ENCODE peak calls at places on chromosome 6, in six cellular contexts. R, G, B, A, O and J are unnamed samples.

GRCh38 chr6:144546807-144547206 is 261.7 kb downstream of the UTRN start:
- DNase-seq in R (no peak), O (no peak), B (no peak), A (no peak), G (no peak), J (no peak)

GRCh38 chr6:24902782-24903181 is 33.0 kb downstream of the RIPOR2 start:
- DNase-seq in R (peak; percentile 91), G (peak; percentile 93), A (no peak), B (peak; percentile 92), O (no peak), J (peak; percentile 64)

GRCh38 chr6:21999012-21999528 is 297.8 kb downstream of the PRL start:
- DNase-seq in B (peak; percentile 62), G (no peak), O (no peak), R (peak; percentile 89), A (no peak), J (peak; percentile 79)

GRCh38 chr6:155004017-155004416 is 8.9 kb downstream of the TIAM2 start:
- DNase-seq in G (no peak), B (no peak), A (no peak), O (no peak), R (no peak), J (no peak)

GRCh38 chr6:139262519-139263300 is 29.1 kb downstream of the TXLNB start:
- DNase-seq in O (no peak), R (peak; percentile 63), B (no peak), G (peak; percentile 82), A (no peak), J (no peak)

GRCh38 chr6:160735523-160735922 is 33.5 kb downstream of the PLG start:
- DNase-seq in R (no peak), G (no peak), A (no peak), O (no peak), B (no peak), J (no peak)

GRCh38 chr6:112760831-112761230 is 413.7 kb downstream of the RFPL4B start:
- DNase-seq in O (no peak), B (peak; percentile 30), G (no peak), R (peak; percentile 31), A (no peak), J (no peak)

GRCh38 chr6:24574809-24575208 is 71.2 kb downstream of the KIAA0319 start:
- DNase-seq in B (no peak), A (no peak), O (no peak), R (no peak), G (peak; percentile 13), J (no peak)

GRCh38 chr6:127897437-127897836 is 3.4 kb downstream of the THEMIS start:
- DNase-seq in G (no peak), R (peak; percentile 2), B (no peak), A (no peak), O (no peak), J (no peak)

GRCh38 chr6:44232676-44233559 is 9.5 kb downstream of the SLC29A1 start:
- DNase-seq in R (no peak), G (no peak), A (no peak), O (no peak), B (no peak), J (no peak)

GRCh38 chr6:63858691-63859090 is 223.1 kb downstream of the PHF3 start:
- DNase-seq in O (no peak), A (no peak), B (no peak), G (no peak), R (no peak), J (no peak)

GRCh38 chr6:45132059-45132458 is 196.1 kb upstream of the RUNX2 start:
- DNase-seq in G (peak; percentile 73), B (peak; percentile 27), O (no peak), A (no peak), R (peak; percentile 28), J (peak; percentile 9)

GRCh38 chr6:28945360-28945759 is 21.6 kb upstream of the TRIM27 start:
- DNase-seq in G (no peak), R (no peak), A (no peak), O (no peak), B (no peak), J (no peak)

GRCh38 chr6:143112084-143112768 is 51.5 kb downstream of the AIG1 start:
- DNase-seq in A (no peak), O (no peak), R (no peak), B (no peak), G (no peak), J (no peak)

GRCh38 chr6:100712997-100713396 is 168.1 kb downstream of the ASCC3 start:
- DNase-seq in A (no peak), O (no peak), R (no peak), B (no peak), G (no peak), J (no peak)

GRCh38 chr6:34523441-34524206 is 32.5 kb downstream of the SPDEF start:
- DNase-seq in R (no peak), B (no peak), A (peak; percentile 2), O (peak; percentile 27), G (no peak), J (no peak)

GRCh38 chr6:26057899-26058298 is 29.3 kb upstream of the HFE start:
- DNase-seq in G (no peak), O (no peak), B (no peak), R (no peak), A (no peak), J (no peak)

GRCh38 chr6:26401987-26402658 is at the start of gene BTN3A1:
- DNase-seq in O (peak; percentile 80), A (peak; percentile 46), B (peak; percentile 72), G (peak; percentile 82), R (peak; percentile 70), J (peak; percentile 84)

GRCh38 chr6:14211596-14211961 is 94.0 kb downstream of the CD83 start:
- DNase-seq in G (peak; percentile 9), O (peak; percentile 75), A (peak; percentile 60), B (no peak), R (peak; percentile 27), J (no peak)

GRCh38 chr6:107849325-107849724 is 25.2 kb upstream of the SCML4 start:
- DNase-seq in O (no peak), G (no peak), R (no peak), A (no peak), B (no peak), J (no peak)

DNA sequence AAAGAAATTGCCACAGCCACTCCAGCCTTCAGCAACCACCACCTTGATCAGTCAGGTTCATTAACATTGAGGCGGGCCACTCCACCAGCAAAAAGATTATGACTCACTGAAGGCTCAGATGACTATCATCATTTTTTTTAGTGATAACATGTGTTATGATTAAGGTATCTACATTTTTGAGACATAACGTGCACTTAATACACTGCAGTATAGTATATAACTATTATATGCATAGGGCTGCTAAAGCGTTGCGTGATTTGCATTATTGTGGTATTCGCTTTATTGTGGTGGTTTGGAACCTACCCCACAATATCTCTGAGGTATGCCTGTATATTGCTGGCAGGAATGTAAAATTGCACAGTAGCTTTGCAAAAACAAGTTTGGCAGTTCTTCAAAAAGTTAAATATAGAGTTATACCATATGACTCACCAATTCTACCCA is 6.8 kb upstream of the RIPK1 start:
- DNase-seq in A (no peak), G (peak; percentile 93), R (peak; percentile 85), B (peak; percentile 91), O (no peak), J (peak; percentile 74)
- TF ChIP-seq CTCF in A (no peak), G (no peak), R (peak; percentile 24), B (peak; percentile 73), O (no peak), J (peak; percentile 28)

DNA sequence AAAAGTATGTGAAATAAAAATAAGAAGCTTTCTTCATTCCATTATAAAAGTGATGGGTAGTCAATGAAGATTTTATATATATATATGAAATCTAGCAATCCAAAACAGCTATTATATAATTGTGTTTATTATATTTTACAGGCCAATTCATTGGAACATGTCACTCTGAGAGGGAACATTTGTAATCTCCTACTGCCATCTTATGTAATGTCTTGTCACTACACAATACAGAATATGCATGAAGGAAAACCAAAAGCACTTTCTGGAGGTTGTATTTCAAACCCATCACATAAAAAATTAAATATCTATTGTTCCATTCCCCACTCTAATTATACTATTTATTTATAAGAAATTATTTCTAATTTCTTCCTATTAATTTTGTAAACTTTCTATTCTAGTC is 31.5 kb upstream of the IRAK1BP1 start:
- DNase-seq in B (no peak), A (no peak), G (peak; percentile 35), R (no peak), O (no peak), J (no peak)
- TF ChIP-seq CTCF in B (peak; percentile 41), A (peak; percentile 37), G (peak; percentile 31), R (no peak), O (peak; percentile 17), J (peak; percentile 8)

GRCh38 chr6:38169221-38169674 is 349.7 kb downstream of the ZFAND3 start:
- DNase-seq in B (no peak), R (no peak), O (no peak), A (no peak), G (no peak), J (no peak)
- TF ChIP-seq CTCF in B (peak; percentile 19), R (no peak), O (no peak), A (peak; percentile 26), G (no peak), J (no peak)

DNA sequence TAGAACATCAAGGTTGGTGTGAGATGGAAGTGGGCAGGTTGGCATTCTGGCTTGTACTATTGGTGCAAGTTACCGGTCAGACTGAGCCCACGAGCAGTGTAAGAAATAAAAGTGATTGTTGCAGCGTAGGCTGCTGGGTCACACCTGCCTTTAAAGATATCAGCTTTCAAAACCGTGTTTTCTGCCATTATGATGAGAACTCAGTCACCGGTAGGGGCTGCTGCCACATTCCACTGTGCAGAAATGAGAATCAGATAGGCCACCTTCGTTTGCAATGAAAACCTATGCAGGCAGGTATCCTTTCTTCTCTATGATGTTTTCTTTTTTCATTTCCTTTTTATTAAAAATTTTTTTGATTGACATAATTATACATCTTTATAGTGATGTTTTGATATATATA is 168.5 kb downstream of the MYLK4 start:
- DNase-seq in O (no peak), B (no peak), G (no peak), A (no peak), R (no peak), J (no peak)
- TF ChIP-seq CTCF in O (no peak), B (no peak), G (no peak), A (no peak), R (no peak), J (no peak)

DNA sequence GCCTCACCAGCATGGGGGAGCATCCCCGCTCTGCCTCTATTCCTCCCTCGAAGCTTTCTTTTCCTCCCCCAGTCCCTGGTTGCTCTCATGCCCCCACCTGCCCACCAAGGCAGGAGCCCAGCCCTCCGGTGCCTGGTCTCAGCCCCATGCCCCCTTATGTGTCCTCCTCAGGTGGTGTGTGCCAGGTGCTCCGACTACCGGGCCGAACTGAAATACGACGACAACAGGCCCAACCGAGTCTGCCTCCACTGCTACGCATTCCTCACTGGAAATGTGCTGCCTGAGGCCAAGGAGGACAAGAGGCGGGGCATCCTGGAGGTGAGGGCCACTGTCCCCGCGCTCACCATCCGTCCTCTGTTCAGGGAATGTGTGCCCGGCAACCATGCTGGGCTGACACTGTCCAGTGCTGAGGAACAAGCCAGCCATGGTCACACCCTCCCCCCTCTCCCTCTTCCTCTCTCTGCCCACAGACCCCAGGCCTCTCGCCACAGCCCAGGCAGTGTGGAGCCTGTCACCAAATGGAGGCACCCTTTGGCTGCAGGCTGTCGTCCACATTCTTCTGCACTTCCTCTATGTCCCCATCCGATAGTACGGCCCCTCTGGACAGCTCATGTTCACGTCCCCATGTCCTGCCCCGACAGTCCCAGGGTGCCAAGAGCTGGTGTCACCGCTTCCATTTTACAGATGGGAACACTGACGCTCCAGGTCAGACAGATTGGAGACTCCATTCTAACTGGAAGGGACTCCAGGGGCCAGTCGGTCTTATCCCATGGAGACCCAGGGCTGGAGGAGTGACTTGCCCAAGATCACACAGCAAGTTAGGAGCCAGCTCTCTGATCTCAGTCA is 20.4 kb downstream of the FGD2 start:
- DNase-seq in A (no peak), O (no peak), R (no peak), B (no peak), G (no peak), J (no peak)
- TF ChIP-seq CTCF in A (no peak), O (no peak), R (no peak), B (no peak), G (no peak), J (no peak)